ENCODE peak calls at places on chromosomes 2 and 18, in four cellular contexts. One of them, this sample, is unnamed.

GRCh38 chr2:101076581-101076980 is 74.5 kb downstream of the RPL31 start:
- DNase-seq in small intestine: peak; percentile 45
- DNase-seq in psoas muscle: no peak
- DNase-seq in cardiac muscle cell: no peak
- DNase-seq in this sample: no peak

GRCh38 chr2:10915236-10915635 is 3.5 kb downstream of the KCNF1 start:
- DNase-seq in psoas muscle: no peak
- DNase-seq in cardiac muscle cell: no peak
- DNase-seq in small intestine: no peak
- DNase-seq in this sample: no peak

GRCh38 chr2:121588357-121588756 is 57.7 kb downstream of the RNU4ATAC start:
- DNase-seq in psoas muscle: no peak
- DNase-seq in small intestine: no peak
- DNase-seq in cardiac muscle cell: no peak
- DNase-seq in this sample: no peak

GRCh38 chr2:1973636-1974035 is 229.3 kb upstream of the PXDN start:
- DNase-seq in cardiac muscle cell: no peak
- DNase-seq in small intestine: no peak
- DNase-seq in psoas muscle: no peak
- DNase-seq in this sample: no peak

GRCh38 chr2:55048514-55048924 is 1.7 kb downstream of the RTN4 start:
- DNase-seq in cardiac muscle cell: peak; percentile 61
- DNase-seq in psoas muscle: no peak
- DNase-seq in small intestine: peak; percentile 54
- DNase-seq in this sample: no peak

GRCh38 chr2:10514743-10515142 is 66.6 kb upstream of the ODC1 start:
- DNase-seq in psoas muscle: no peak
- DNase-seq in small intestine: no peak
- DNase-seq in cardiac muscle cell: no peak
- DNase-seq in this sample: no peak

GRCh38 chr2:16862474-16862873 is 196.8 kb upstream of the CYRIA start:
- DNase-seq in small intestine: no peak
- DNase-seq in cardiac muscle cell: no peak
- DNase-seq in psoas muscle: no peak
- DNase-seq in this sample: no peak

GRCh38 chr2:143603035-143603616 is 473.9 kb downstream of the ARHGAP15 start:
- DNase-seq in small intestine: no peak
- DNase-seq in cardiac muscle cell: no peak
- DNase-seq in psoas muscle: no peak
- DNase-seq in this sample: no peak

GRCh38 chr2:165725421-165725820 is 68.6 kb downstream of the GALNT3 start:
- DNase-seq in cardiac muscle cell: no peak
- DNase-seq in psoas muscle: no peak
- DNase-seq in small intestine: no peak
- DNase-seq in this sample: no peak

DNA sequence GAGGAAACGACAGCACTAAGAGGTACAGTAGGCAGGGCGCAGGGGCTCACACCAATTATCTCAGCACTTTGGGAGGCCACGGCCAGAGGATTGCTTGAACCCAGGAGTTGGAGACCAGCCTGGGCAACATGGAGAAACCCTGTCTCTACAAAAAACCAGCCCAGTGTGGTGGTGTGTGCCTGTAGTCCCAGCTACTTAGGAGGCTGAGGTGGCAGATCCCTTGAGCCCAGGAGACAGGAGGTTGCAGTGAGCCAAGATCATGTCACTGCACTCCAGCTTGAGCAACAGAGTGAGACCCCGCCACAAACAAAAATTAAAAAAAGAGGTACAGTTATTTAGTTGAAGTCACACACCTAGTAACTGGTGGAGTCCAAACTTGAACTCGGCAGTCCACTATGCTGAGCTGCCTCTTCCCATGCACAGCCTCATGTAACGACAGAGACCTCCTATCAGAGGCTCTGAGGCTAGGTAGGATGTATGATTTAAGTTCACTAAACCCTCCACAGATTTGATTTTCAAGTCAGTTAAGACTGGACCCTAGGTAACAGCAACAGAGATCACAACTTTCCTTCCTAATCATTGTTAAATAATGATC is 8.7 kb downstream of the STK17B start:
- DNase-seq in small intestine: no peak
- DNase-seq in cardiac muscle cell: no peak
- DNase-seq in psoas muscle: no peak
- DNase-seq in this sample: no peak
- H3K4me1 ChIP-seq in small intestine: peaks cover 2% of the 10 kb centered on the region
- H3K4me1 ChIP-seq in cardiac muscle cell: no peaks in the 10 kb centered on the region
- H3K4me1 ChIP-seq in psoas muscle: no peaks in the 10 kb centered on the region
- H3K4me1 ChIP-seq in this sample: no peaks in the 10 kb centered on the region

GRCh38 chr2:73258913-73259215 is 24.8 kb downstream of the CCT7 start:
- DNase-seq in cardiac muscle cell: no peak
- DNase-seq in small intestine: no peak
- DNase-seq in psoas muscle: no peak
- DNase-seq in this sample: no peak

GRCh38 chr2:73258186-73258912 is 24.2 kb downstream of the CCT7 start:
- DNase-seq in cardiac muscle cell: no peak
- DNase-seq in psoas muscle: no peak
- DNase-seq in small intestine: no peak
- DNase-seq in this sample: no peak

GRCh38 chr2:73256618-73256922 is 22.5 kb downstream of the CCT7 start:
- DNase-seq in psoas muscle: no peak
- DNase-seq in small intestine: no peak
- DNase-seq in cardiac muscle cell: no peak
- DNase-seq in this sample: no peak

GRCh38 chr2:73257021-73257420 is 22.9 kb downstream of the CCT7 start:
- DNase-seq in psoas muscle: no peak
- DNase-seq in small intestine: no peak
- DNase-seq in cardiac muscle cell: no peak
- DNase-seq in this sample: no peak

GRCh38 chr2:73257425-73258125 is 23.5 kb downstream of the CCT7 start:
- DNase-seq in psoas muscle: peak; percentile 64
- DNase-seq in small intestine: peak; percentile 9
- DNase-seq in cardiac muscle cell: no peak
- DNase-seq in this sample: peak; percentile 58
- H3K36me3 ChIP-seq in psoas muscle: peaks cover 2% of the 10 kb centered on the region
- H3K36me3 ChIP-seq in small intestine: peaks cover 3% of the 10 kb centered on the region
- H3K36me3 ChIP-seq in cardiac muscle cell: peaks cover 17% of the 10 kb centered on the region
- H3K36me3 ChIP-seq in this sample: peaks cover 9% of the 10 kb centered on the region

GRCh38 chr2:234970467-234970866 is 18.6 kb downstream of the SH3BP4 start:
- DNase-seq in psoas muscle: no peak
- DNase-seq in cardiac muscle cell: no peak
- DNase-seq in small intestine: peak; percentile 47
- DNase-seq in this sample: no peak

GRCh38 chr2:234975611-234976010 is 23.8 kb downstream of the SH3BP4 start:
- DNase-seq in small intestine: no peak
- DNase-seq in cardiac muscle cell: no peak
- DNase-seq in psoas muscle: peak; percentile 1
- DNase-seq in this sample: no peak

GRCh38 chr2:234974501-234975385 is 22.9 kb downstream of the SH3BP4 start:
- DNase-seq in cardiac muscle cell: peak; percentile 55
- DNase-seq in psoas muscle: peak; percentile 68
- DNase-seq in small intestine: peak; percentile 61
- DNase-seq in this sample: no peak

GRCh38 chr2:234971494-234971893 is 19.7 kb downstream of the SH3BP4 start:
- DNase-seq in small intestine: no peak
- DNase-seq in cardiac muscle cell: no peak
- DNase-seq in psoas muscle: no peak
- DNase-seq in this sample: no peak

GRCh38 chr2:234973008-234973407 is 21.2 kb downstream of the SH3BP4 start:
- DNase-seq in psoas muscle: no peak
- DNase-seq in small intestine: no peak
- DNase-seq in cardiac muscle cell: no peak
- DNase-seq in this sample: no peak
- H3K4me1 ChIP-seq in psoas muscle: peaks cover 12% of the 10 kb centered on the region
- H3K4me1 ChIP-seq in small intestine: no peaks in the 10 kb centered on the region
- H3K4me1 ChIP-seq in cardiac muscle cell: peaks cover 24% of the 10 kb centered on the region
- H3K4me1 ChIP-seq in this sample: peaks cover 10% of the 10 kb centered on the region

GRCh38 chr2:63598971-63599370 is 10.2 kb downstream of the MDH1 start:
- DNase-seq in cardiac muscle cell: no peak
- DNase-seq in small intestine: no peak
- DNase-seq in psoas muscle: no peak
- DNase-seq in this sample: no peak
- H3K36me3 ChIP-seq in cardiac muscle cell: peaks cover 74% of the 10 kb centered on the region
- H3K36me3 ChIP-seq in small intestine: peaks cover 15% of the 10 kb centered on the region
- H3K36me3 ChIP-seq in psoas muscle: peaks cover 8% of the 10 kb centered on the region
- H3K36me3 ChIP-seq in this sample: peaks cover 18% of the 10 kb centered on the region

GRCh38 chr18:7904529-7904928 is 337.4 kb downstream of the PTPRM start:
- DNase-seq in small intestine: no peak
- DNase-seq in cardiac muscle cell: no peak
- DNase-seq in psoas muscle: no peak
- DNase-seq in this sample: no peak

DNA sequence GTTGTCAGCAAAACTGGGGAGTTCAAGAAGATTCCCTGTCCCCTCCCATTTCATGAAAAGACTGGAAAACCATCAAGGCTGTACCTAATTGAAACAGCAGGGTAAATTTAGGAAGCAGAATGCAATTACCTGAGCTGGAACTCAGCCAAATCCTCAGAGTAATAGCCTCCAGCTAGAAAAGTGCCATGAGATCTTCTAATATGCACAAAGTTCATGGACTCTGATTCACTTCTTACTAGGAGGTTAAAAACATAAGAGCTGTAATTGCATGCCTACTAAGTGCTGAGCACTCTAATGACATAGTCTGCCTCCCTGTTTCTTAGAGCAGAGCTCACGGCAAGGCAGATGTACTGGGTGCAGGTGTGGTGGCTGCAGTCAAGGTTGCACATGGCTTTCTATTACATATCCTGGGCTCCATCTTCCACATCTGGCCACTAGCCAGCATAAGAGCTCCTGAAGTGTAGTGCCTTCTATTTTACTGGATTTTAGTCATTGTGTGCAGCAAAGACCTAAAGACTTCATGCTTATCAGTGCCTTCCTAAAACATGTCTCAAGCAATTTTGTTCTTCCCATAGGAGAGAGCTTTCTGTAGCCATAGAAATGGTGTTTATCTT is 341.7 kb downstream of the PTPRM start:
- DNase-seq in small intestine: peak; percentile 8
- DNase-seq in cardiac muscle cell: no peak
- DNase-seq in psoas muscle: no peak
- DNase-seq in this sample: no peak
- H3K4me1 ChIP-seq in small intestine: no peaks in the 10 kb centered on the region
- H3K4me1 ChIP-seq in cardiac muscle cell: no peaks in the 10 kb centered on the region
- H3K4me1 ChIP-seq in psoas muscle: peaks cover 7% of the 10 kb centered on the region
- H3K4me1 ChIP-seq in this sample: no peaks in the 10 kb centered on the region

DNA sequence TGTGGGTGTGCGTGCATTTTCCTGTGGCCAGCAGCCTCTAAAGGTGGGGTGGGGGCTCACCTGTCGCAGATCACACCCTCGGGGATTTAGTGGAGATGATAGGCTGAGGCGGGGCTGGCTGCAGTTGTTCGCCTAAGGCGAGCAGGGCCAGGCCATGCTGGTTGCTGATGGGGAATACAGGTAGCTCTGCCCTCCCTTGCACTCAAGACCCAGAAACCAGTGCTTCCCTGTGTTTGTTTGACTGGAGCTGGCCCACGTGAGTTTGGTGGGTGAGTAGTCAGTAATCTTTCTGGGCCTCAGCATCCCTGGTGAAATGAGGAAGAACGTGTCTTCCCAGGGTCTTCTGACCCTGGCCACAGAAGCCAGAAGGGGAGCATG is 46.0 kb downstream of the FAM168B start:
- DNase-seq in small intestine: no peak
- DNase-seq in cardiac muscle cell: no peak
- DNase-seq in psoas muscle: no peak
- DNase-seq in this sample: no peak
- H3K36me3 ChIP-seq in small intestine: peaks cover 25% of the 10 kb centered on the region
- H3K36me3 ChIP-seq in cardiac muscle cell: peaks cover 43% of the 10 kb centered on the region
- H3K36me3 ChIP-seq in psoas muscle: peaks cover 5% of the 10 kb centered on the region
- H3K36me3 ChIP-seq in this sample: peaks cover 55% of the 10 kb centered on the region

GRCh38 chr2:217823626-217824025 is 179.2 kb downstream of the TNS1 start:
- DNase-seq in psoas muscle: no peak
- DNase-seq in small intestine: no peak
- DNase-seq in cardiac muscle cell: no peak
- DNase-seq in this sample: no peak
- H3K4me1 ChIP-seq in psoas muscle: peaks cover 75% of the 10 kb centered on the region
- H3K4me1 ChIP-seq in small intestine: no peaks in the 10 kb centered on the region
- H3K4me1 ChIP-seq in cardiac muscle cell: no peaks in the 10 kb centered on the region
- H3K4me1 ChIP-seq in this sample: no peaks in the 10 kb centered on the region

This sample was measured in right lobe of liver.